ENCODE peak calls at places on chromosomes 2 and 18, in seven cellular contexts. K, V, Z, W, S, B and I are unnamed samples.

GRCh38 chr18:40415224-40415791 is 1539.7 kb upstream of the PIK3C3 start:
- DNase-seq in K (no peak), V (no peak), Z (no peak), W (no peak), S (no peak), B (no peak), I (no peak)

GRCh38 chr2:8580316-8581047 is 101.4 kb upstream of the ID2 start:
- DNase-seq in K (no peak), V (no peak), Z (no peak), W (no peak), S (no peak), B (no peak), I (peak; percentile 69)

GRCh38 chr18:79242246-79242645 is 153.5 kb upstream of the NFATC1 start:
- DNase-seq in K (no peak), V (no peak), Z (no peak), W (no peak), S (no peak), B (no peak), I (no peak)

GRCh38 chr2:197777823-197778407 is 7.2 kb downstream of the BOLL start:
- DNase-seq in K (peak; percentile 46), V (no peak), Z (peak; percentile 37), W (no peak), S (peak; percentile 54), B (peak; percentile 48), I (no peak)

GRCh38 chr2:239307921-239308620 is 92.7 kb downstream of the HDAC4 start:
- DNase-seq in K (peak; percentile 44), V (no peak), Z (no peak), W (peak; percentile 58), S (no peak), B (no peak), I (peak; percentile 76)

GRCh38 chr2:15560404-15560987 is 638 bp downstream of the NBAS start:
- DNase-seq in K (peak; percentile 70), V (peak; percentile 8), Z (peak; percentile 31), W (no peak), S (peak; percentile 24), B (peak; percentile 18), I (no peak)

GRCh38 chr2:74250189-74250631 is 51.8 kb downstream of the MTHFD2 start:
- DNase-seq in K (peak; percentile 83), V (peak; percentile 56), Z (peak; percentile 74), W (peak; percentile 68), S (peak; percentile 63), B (peak; percentile 74), I (no peak)

GRCh38 chr2:19607931-19608762 is 249.7 kb upstream of the OSR1 start:
- DNase-seq in K (no peak), V (no peak), Z (no peak), W (no peak), S (no peak), B (no peak), I (no peak)

GRCh38 chr2:64312622-64312948 is 141.4 kb upstream of the LGALSL start:
- DNase-seq in K (no peak), V (no peak), Z (no peak), W (no peak), S (no peak), B (no peak), I (no peak)

GRCh38 chr2:177265386-177265690 is 811 bp upstream of the NFE2L2 start:
- DNase-seq in K (no peak), V (no peak), Z (peak; percentile 74), W (no peak), S (peak; percentile 52), B (no peak), I (no peak)

GRCh38 chr2:237774811-237775553 is 23.6 kb upstream of the RBM44 start:
- DNase-seq in K (peak; percentile 90), V (peak; percentile 45), Z (peak; percentile 16), W (no peak), S (peak; percentile 59), B (peak; percentile 73), I (peak; percentile 69)

GRCh38 chr2:239246723-239247122 is 154.1 kb downstream of the HDAC4 start:
- DNase-seq in K (no peak), V (no peak), Z (no peak), W (no peak), S (no peak), B (no peak), I (peak; percentile 54)

GRCh38 chr2:7539760-7540159 is 622.5 kb downstream of the RNF144A start:
- DNase-seq in K (no peak), V (no peak), Z (no peak), W (no peak), S (no peak), B (no peak), I (no peak)

GRCh38 chr2:134727385-134727784 is 8.6 kb upstream of the TMEM163 start:
- DNase-seq in K (no peak), V (no peak), Z (no peak), W (no peak), S (no peak), B (no peak), I (no peak)

GRCh38 chr2:101899871-101900270 is 91.9 kb upstream of the IL1R2 start:
- DNase-seq in K (no peak), V (no peak), Z (no peak), W (no peak), S (no peak), B (no peak), I (no peak)

GRCh38 chr18:76363451-76364120 is 131.5 kb downstream of the ZNF516 start:
- DNase-seq in K (no peak), V (no peak), Z (no peak), W (no peak), S (no peak), B (no peak), I (no peak)

GRCh38 chr2:113208995-113209868 is 35.5 kb downstream of the PSD4 start:
- DNase-seq in K (no peak), V (no peak), Z (no peak), W (peak; percentile 53), S (no peak), B (no peak), I (no peak)

GRCh38 chr2:164186596-164186995 is 434.7 kb downstream of the GRB14 start:
- DNase-seq in K (no peak), V (no peak), Z (no peak), W (no peak), S (no peak), B (no peak), I (no peak)

GRCh38 chr2:234286118-234286598 is 210.7 kb downstream of the ARL4C start:
- DNase-seq in K (no peak), V (no peak), Z (no peak), W (no peak), S (no peak), B (no peak), I (no peak)

GRCh38 chr2:200081221-200081620 is 125.8 kb downstream of the MAIP1 start:
- DNase-seq in K (no peak), V (no peak), Z (no peak), W (no peak), S (no peak), B (no peak), I (no peak)